ENCODE peak calls at places on chromosome 11, in four cellular contexts. One of them, this sample, is unnamed.

GRCh38 chr11:2385156-2386151 is 8.3 kb downstream of the CD81 start:
- DNase-seq in AG09319: no peak
- DNase-seq in mesendoderm: no peak
- DNase-seq in activated CD4-positive, alpha-beta T cell treated with anti-CD3 and anti-CD28 coated beads for 24 hours: no peak
- DNase-seq in this sample: no peak

GRCh38 chr11:36583667-36584066 is 10.6 kb upstream of the IFTAP start:
- DNase-seq in AG09319: no peak
- DNase-seq in mesendoderm: no peak
- DNase-seq in activated CD4-positive, alpha-beta T cell treated with anti-CD3 and anti-CD28 coated beads for 24 hours: no peak
- DNase-seq in this sample: no peak

GRCh38 chr11:44505591-44506054 is 59.8 kb upstream of the CD82 start:
- DNase-seq in activated CD4-positive, alpha-beta T cell treated with anti-CD3 and anti-CD28 coated beads for 24 hours: no peak
- DNase-seq in mesendoderm: peak
- DNase-seq in AG09319: no peak
- DNase-seq in this sample: no peak

GRCh38 chr11:112785717-112786116 is 175.5 kb upstream of the NCAM1 start:
- DNase-seq in activated CD4-positive, alpha-beta T cell treated with anti-CD3 and anti-CD28 coated beads for 24 hours: no peak
- DNase-seq in AG09319: no peak
- DNase-seq in mesendoderm: no peak
- DNase-seq in this sample: no peak

GRCh38 chr11:32831241-32831640 is 1.5 kb downstream of the PRRG4 start:
- DNase-seq in mesendoderm: no peak
- DNase-seq in AG09319: no peak
- DNase-seq in activated CD4-positive, alpha-beta T cell treated with anti-CD3 and anti-CD28 coated beads for 24 hours: no peak
- DNase-seq in this sample: no peak

GRCh38 chr11:134763030-134763388 is 351.0 kb upstream of the B3GAT1 start:
- DNase-seq in AG09319: no peak
- DNase-seq in activated CD4-positive, alpha-beta T cell treated with anti-CD3 and anti-CD28 coated beads for 24 hours: no peak
- DNase-seq in mesendoderm: no peak
- DNase-seq in this sample: peak

GRCh38 chr11:130499828-130500227 is 51.4 kb downstream of the ADAMTS15 start:
- DNase-seq in activated CD4-positive, alpha-beta T cell treated with anti-CD3 and anti-CD28 coated beads for 24 hours: no peak
- DNase-seq in AG09319: no peak
- DNase-seq in mesendoderm: no peak
- DNase-seq in this sample: no peak

GRCh38 chr11:40291304-40292100 is 1168.0 kb downstream of the LRRC4C start:
- DNase-seq in AG09319: no peak
- DNase-seq in activated CD4-positive, alpha-beta T cell treated with anti-CD3 and anti-CD28 coated beads for 24 hours: no peak
- DNase-seq in mesendoderm: no peak
- DNase-seq in this sample: no peak

GRCh38 chr11:110349109-110349996 is 52.9 kb upstream of the RDX start:
- DNase-seq in mesendoderm: no peak
- DNase-seq in activated CD4-positive, alpha-beta T cell treated with anti-CD3 and anti-CD28 coated beads for 24 hours: peak
- DNase-seq in AG09319: no peak
- DNase-seq in this sample: no peak

GRCh38 chr11:92750794-92751193 is 218.7 kb upstream of the MTNR1B start:
- DNase-seq in mesendoderm: no peak
- DNase-seq in activated CD4-positive, alpha-beta T cell treated with anti-CD3 and anti-CD28 coated beads for 24 hours: no peak
- DNase-seq in AG09319: no peak
- DNase-seq in this sample: no peak

GRCh38 chr11:62556872-62557631 is 10.4 kb upstream of the AHNAK start:
- DNase-seq in activated CD4-positive, alpha-beta T cell treated with anti-CD3 and anti-CD28 coated beads for 24 hours: no peak
- DNase-seq in mesendoderm: peak
- DNase-seq in AG09319: no peak
- DNase-seq in this sample: no peak

GRCh38 chr11:19715373-19715772 is 2.7 kb downstream of the NAV2 start:
- DNase-seq in activated CD4-positive, alpha-beta T cell treated with anti-CD3 and anti-CD28 coated beads for 24 hours: no peak
- DNase-seq in AG09319: no peak
- DNase-seq in mesendoderm: no peak
- DNase-seq in this sample: no peak

GRCh38 chr11:86145439-86146156 is 76.7 kb upstream of the PICALM start:
- DNase-seq in mesendoderm: no peak
- DNase-seq in activated CD4-positive, alpha-beta T cell treated with anti-CD3 and anti-CD28 coated beads for 24 hours: no peak
- DNase-seq in AG09319: no peak
- DNase-seq in this sample: no peak

GRCh38 chr11:116172156-116172555 is 600.6 kb downstream of the BUD13 start:
- DNase-seq in mesendoderm: no peak
- DNase-seq in AG09319: no peak
- DNase-seq in activated CD4-positive, alpha-beta T cell treated with anti-CD3 and anti-CD28 coated beads for 24 hours: no peak
- DNase-seq in this sample: peak

GRCh38 chr11:75924966-75925784 is 110.2 kb downstream of the UVRAG start:
- DNase-seq in activated CD4-positive, alpha-beta T cell treated with anti-CD3 and anti-CD28 coated beads for 24 hours: no peak
- DNase-seq in mesendoderm: no peak
- DNase-seq in AG09319: no peak
- DNase-seq in this sample: no peak

This sample was measured in esophagus muscularis mucosa.